ENCODE peak calls at places on chromosomes 13 and 19, in five cellular contexts. F is body of pancreas, D is ovary, Z is endodermal cell, O is H9. P is an unnamed sample. For H3K4me1, the result is how much of the 10 kb centered on the place peaks cover.

GRCh38 chr19:16899566-16900075 is 10.8 kb downstream of the F2RL3 start:
- DNase-seq in F (no peak), D (no peak), Z (peak), O (peak), P (peak)

GRCh38 chr13:27339299-27339698 is 68.7 kb downstream of the RASL11A start:
- DNase-seq in D (no peak), Z (peak), O (peak), F (peak), P (no peak)

GRCh38 chr13:20360041-20360491 is 127.9 kb upstream of the GJB6 start:
- DNase-seq in F (peak), O (no peak), D (no peak), Z (no peak), P (no peak)

GRCh38 chr13:57633950-57634828 is 2.6 kb downstream of the PCDH17 start:
- DNase-seq in Z (peak), D (no peak), F (peak), O (peak), P (no peak)

GRCh38 chr19:45079911-45080469 is 930 bp downstream of the GEMIN7 start:
- DNase-seq in Z (peak), D (no peak), F (no peak), O (peak), P (no peak)

GRCh38 chr13:42970824-42971669 is 21.0 kb downstream of the EPSTI1 start:
- DNase-seq in F (no peak), D (no peak), Z (peak), O (peak), P (peak)

GRCh38 chr13:27037171-27037570 is 134.4 kb downstream of the USP12 start:
- DNase-seq in O (no peak), Z (no peak), F (no peak), D (no peak), P (no peak)

GRCh38 chr13:111854403-111854802 is 212.5 kb upstream of the SOX1 start:
- DNase-seq in Z (peak), D (no peak), F (no peak), O (no peak), P (no peak)

GRCh38 chr13:58963321-58963720 is 1200.4 kb downstream of the DIAPH3 start:
- DNase-seq in Z (no peak), D (no peak), F (no peak), O (no peak), P (no peak)

GRCh38 chr13:21583496-21583895 is 20.5 kb downstream of the MICU2 start:
- DNase-seq in Z (peak), D (no peak), O (peak), F (no peak), P (peak)

GRCh38 chr13:111961793-111962192 is 105.2 kb upstream of the SOX1 start:
- DNase-seq in O (no peak), D (no peak), Z (no peak), F (no peak), P (no peak)

GRCh38 chr13:106522898-106523525 is 12.4 kb downstream of the EFNB2 start:
- DNase-seq in F (no peak), D (no peak), Z (no peak), O (no peak), P (no peak)

GRCh38 chr13:28707629-28708427 is 10.9 kb downstream of the SLC46A3 start:
- DNase-seq in O (no peak), D (no peak), F (peak), Z (no peak), P (no peak)

GRCh38 chr13:112961457-112962369 is 7.3 kb upstream of the MCF2L start:
- DNase-seq in F (no peak), Z (no peak), O (no peak), D (peak), P (no peak)

GRCh38 chr19:6103217-6103644 is 7.1 kb downstream of the RFX2 start:
- DNase-seq in D (peak), Z (no peak), O (no peak), F (peak), P (peak)

GRCh38 chr13:76974618-76974975 is 17.3 kb upstream of the CLN5 start:
- DNase-seq in O (no peak), Z (no peak), F (no peak), D (no peak), P (no peak)

GRCh38 chr19:49906879-49907564 is 10.3 kb upstream of the IL4I1 start:
- DNase-seq in D (no peak), O (no peak), F (no peak), Z (no peak), P (no peak)

GRCh38 chr19:17469371-17470203 is 737 bp upstream of the SLC27A1 start:
- DNase-seq in D (peak), O (peak), F (peak), Z (peak), P (peak)

GRCh38 chr13:72062566-72062965 is 195.6 kb upstream of the DACH1 start:
- DNase-seq in F (no peak), Z (peak), O (peak), D (no peak), P (no peak)

GRCh38 chr19:5046339-5047039 is 77.6 kb downstream of the KDM4B start:
- DNase-seq in D (no peak), Z (no peak), O (no peak), F (peak), P (peak)

GRCh38 chr19:34976611-34977010 is 12.6 kb upstream of the ZNF792 start:
- DNase-seq in F (no peak), D (no peak), O (no peak), Z (peak), P (no peak)

GRCh38 chr13:91805605-91806004 is 407.2 kb downstream of the GPC5 start:
- DNase-seq in Z (no peak), O (no peak), D (no peak), F (no peak), P (no peak)

GRCh38 chr13:108345016-108345415 is 75.5 kb downstream of the TNFSF13B start:
- DNase-seq in F (no peak), O (peak), Z (peak), D (no peak), P (no peak)

GRCh38 chr19:18668744-18669523 is 14.5 kb upstream of the CRTC1 start:
- DNase-seq in F (no peak), O (no peak), Z (no peak), D (no peak), P (no peak)

GRCh38 chr19:44723299-44723951 is 24.5 kb downstream of the CEACAM16 start:
- DNase-seq in O (no peak), Z (no peak), D (no peak), F (no peak), P (no peak)

GRCh38 chr13:108176685-108177274 is 38.6 kb downstream of the LIG4 start:
- DNase-seq in Z (peak), F (peak), O (no peak), D (no peak), P (peak)

GRCh38 chr13:79197933-79198332 is 208.1 kb downstream of the RBM26 start:
- DNase-seq in O (no peak), D (no peak), Z (no peak), F (no peak), P (no peak)

GRCh38 chr19:49459388-49459787 is 6.4 kb downstream of the ALDH16A1 start:
- DNase-seq in O (no peak), F (no peak), Z (no peak), D (no peak), P (no peak)

GRCh38 chr19:17775991-17776803 is 18.7 kb upstream of the B3GNT3 start:
- DNase-seq in Z (no peak), F (no peak), O (no peak), D (no peak), P (no peak)

GRCh38 chr19:38721496-38721895 is 22.8 kb downstream of the CAPN12 start:
- DNase-seq in F (no peak), Z (no peak), D (no peak), O (no peak), P (no peak)

GRCh38 chr13:112838038-112838965 is 130.7 kb upstream of the MCF2L start:
- DNase-seq in D (no peak), Z (peak), O (no peak), F (no peak), P (no peak)

GRCh38 chr13:40974460-40975407 is 44.4 kb downstream of the ELF1 start:
- DNase-seq in F (peak), D (no peak), O (peak), Z (peak), P (no peak)

GRCh38 chr13:90709329-90709728 is 638.2 kb upstream of the MIR17HG start:
- DNase-seq in F (no peak), Z (no peak), O (no peak), D (no peak), P (no peak)

GRCh38 chr13:21237081-21237480 is 60.6 kb downstream of the MRPL57 start:
- DNase-seq in F (no peak), D (no peak), Z (no peak), O (no peak), P (no peak)

GRCh38 chr19:34171539-34171876 is 796 bp upstream of the LSM14A start:
- DNase-seq in Z (no peak), O (no peak), F (no peak), D (no peak), P (peak)

GRCh38 chr19:3537438-3538240 is 1.3 kb upstream of the TEKTIP1 start:
- DNase-seq in Z (no peak), F (no peak), D (no peak), O (no peak), P (no peak)

GRCh38 chr13:20349564-20350379 is 117.7 kb upstream of the GJB6 start:
- DNase-seq in Z (peak), D (no peak), O (no peak), F (no peak), P (no peak)

GRCh38 chr19:29636553-29637325 is 28.5 kb upstream of the PLEKHF1 start:
- DNase-seq in F (no peak), Z (no peak), O (no peak), D (no peak), P (no peak)

GRCh38 chr13:99193152-99193551 is 7.5 kb upstream of the UBAC2 start:
- DNase-seq in O (no peak), F (no peak), D (no peak), Z (no peak), P (no peak)

GRCh38 chr13:99192480-99192879 is 8.2 kb upstream of the UBAC2 start:
- DNase-seq in F (no peak), D (no peak), Z (no peak), O (no peak), P (no peak)

GRCh38 chr13:99191336-99191899 is 9.2 kb upstream of the UBAC2 start:
- DNase-seq in D (no peak), F (no peak), O (no peak), Z (no peak), P (no peak)

GRCh38 chr13:99191900-99192399 is 8.7 kb upstream of the UBAC2 start:
- DNase-seq in Z (no peak), D (no peak), O (no peak), F (no peak), P (peak)

GRCh38 chr13:99190147-99190985 is 10.3 kb upstream of the UBAC2 start:
- DNase-seq in D (no peak), O (no peak), F (no peak), Z (no peak), P (no peak)
- H3K4me1 ChIP-seq in D (under half), O (under half), F (under half), Z (under half), P (under half)

GRCh38 chr19:46926201-46927071 is 65.6 kb downstream of the ARHGAP35 start:
- DNase-seq in O (no peak), D (no peak), Z (no peak), F (no peak), P (no peak)
- H3K4me1 ChIP-seq in O (under half), D (under half), Z (under half), F (under half), P (under half)

GRCh38 chr13:74298912-74299311 is 164.7 kb upstream of the KLF12 start:
- DNase-seq in O (no peak), Z (no peak), F (no peak), D (no peak), P (no peak)
- H3K4me1 ChIP-seq in O (under half), Z (under half), F (under half), D (under half), P (under half)

GRCh38 chr13:23463631-23464030 is 30.1 kb upstream of the SACS start:
- DNase-seq in O (no peak), F (no peak), Z (no peak), D (no peak), P (no peak)
- H3K4me1 ChIP-seq in O (under half), F (under half), Z (under half), D (under half), P (under half)

P was measured in SJSA1.